ENCODE peak calls at places on chromosomes 16 and 17, in six cellular contexts. M, Y, E, K, N and H are unnamed samples.

GRCh38 chr17:11318207-11318606 is 77.2 kb downstream of the SHISA6 start:
- DNase-seq in M (no peak), Y (no peak), E (no peak), K (no peak), N (no peak), H (no peak)

GRCh38 chr16:57619606-57620315 is 8.7 kb upstream of the ADGRG1 start:
- DNase-seq in M (no peak), Y (no peak), E (no peak), K (no peak), N (no peak), H (no peak)

GRCh38 chr16:50706250-50706649 is 12.8 kb downstream of the NOD2 start:
- DNase-seq in M (no peak), Y (no peak), E (no peak), K (no peak), N (no peak), H (no peak)

GRCh38 chr16:72902276-72902675 is 145.7 kb downstream of the ZFHX3 start:
- DNase-seq in M (no peak), Y (no peak), E (no peak), K (no peak), N (no peak), H (no peak)

GRCh38 chr17:41792835-41793748 is 6.6 kb upstream of the JUP start:
- DNase-seq in M (no peak), Y (peak), E (no peak), K (peak), N (no peak), H (peak)

GRCh38 chr16:31696968-31697743 is 169.5 kb downstream of the AHSP start:
- DNase-seq in M (no peak), Y (peak), E (no peak), K (no peak), N (no peak), H (peak)

GRCh38 chr17:38918916-38919315 is 6.5 kb upstream of the LASP1NB start:
- DNase-seq in M (peak), Y (no peak), E (no peak), K (no peak), N (no peak), H (no peak)

GRCh38 chr16:49352923-49353322 is 20.7 kb upstream of the C16orf78 start:
- DNase-seq in M (no peak), Y (peak), E (no peak), K (no peak), N (no peak), H (no peak)

GRCh38 chr16:22661161-22661647 is 150.5 kb downstream of the NPIPB5 start:
- DNase-seq in M (no peak), Y (no peak), E (no peak), K (no peak), N (no peak), H (no peak)